ENCODE peak calls at places on chromosomes 2 and 18, in five cellular contexts. One of them, this sample, is unnamed.

GRCh38 chr2:203510941-203511305 is 24.2 kb downstream of the RAPH1 start:
- DNase-seq in A549: no peak
- DNase-seq in mammary epithelial cell: no peak
- DNase-seq in AG10803: no peak
- DNase-seq in lower lobe of right lung: no peak
- DNase-seq in this sample: no peak

GRCh38 chr2:68693947-68694346 is 40.7 kb upstream of the ARHGAP25 start:
- DNase-seq in A549: no peak
- DNase-seq in mammary epithelial cell: no peak
- DNase-seq in AG10803: no peak
- DNase-seq in lower lobe of right lung: no peak
- DNase-seq in this sample: no peak

GRCh38 chr2:88481937-88482336 is 29.4 kb upstream of the FOXI3 start:
- DNase-seq in A549: peak; percentile 51
- DNase-seq in mammary epithelial cell: peak; percentile 49
- DNase-seq in AG10803: no peak
- DNase-seq in lower lobe of right lung: no peak
- DNase-seq in this sample: no peak

GRCh38 chr2:211730215-211730614 is 808.4 kb downstream of the ERBB4 start:
- DNase-seq in A549: no peak
- DNase-seq in mammary epithelial cell: no peak
- DNase-seq in AG10803: no peak
- DNase-seq in lower lobe of right lung: no peak
- DNase-seq in this sample: no peak

GRCh38 chr18:7608798-7609197 is 41.7 kb downstream of the PTPRM start:
- DNase-seq in A549: no peak
- DNase-seq in mammary epithelial cell: no peak
- DNase-seq in AG10803: peak; percentile 83
- DNase-seq in lower lobe of right lung: no peak
- DNase-seq in this sample: no peak

GRCh38 chr2:63486861-63487290 is 101.4 kb downstream of the WDPCP start:
- DNase-seq in A549: peak; percentile 16
- DNase-seq in mammary epithelial cell: no peak
- DNase-seq in AG10803: no peak
- DNase-seq in lower lobe of right lung: no peak
- DNase-seq in this sample: no peak

GRCh38 chr18:58218111-58218510 is 174.1 kb downstream of the NEDD4L start:
- DNase-seq in A549: peak; percentile 42
- DNase-seq in mammary epithelial cell: peak; percentile 77
- DNase-seq in AG10803: peak; percentile 54
- DNase-seq in lower lobe of right lung: no peak
- DNase-seq in this sample: no peak

GRCh38 chr2:42053791-42054656 is 6.2 kb downstream of the PKDCC start:
- DNase-seq in A549: no peak
- DNase-seq in mammary epithelial cell: no peak
- DNase-seq in AG10803: no peak
- DNase-seq in lower lobe of right lung: no peak
- DNase-seq in this sample: no peak

GRCh38 chr2:160221391-160222276 is 21.6 kb upstream of the ITGB6 start:
- DNase-seq in A549: peak; percentile 91
- DNase-seq in mammary epithelial cell: peak; percentile 77
- DNase-seq in AG10803: peak; percentile 91
- DNase-seq in lower lobe of right lung: peak; percentile 86
- DNase-seq in this sample: peak; percentile 40

GRCh38 chr2:53765749-53766148 is 1.9 kb upstream of the CHAC2 start:
- DNase-seq in A549: no peak
- DNase-seq in mammary epithelial cell: no peak
- DNase-seq in AG10803: no peak
- DNase-seq in lower lobe of right lung: no peak
- DNase-seq in this sample: no peak

GRCh38 chr2:53769318-53769945 is 1.8 kb downstream of the CHAC2 start:
- DNase-seq in A549: no peak
- DNase-seq in mammary epithelial cell: no peak
- DNase-seq in AG10803: no peak
- DNase-seq in lower lobe of right lung: no peak
- DNase-seq in this sample: no peak

GRCh38 chr2:53768233-53768542 is 584 bp downstream of the CHAC2 start:
- DNase-seq in A549: no peak
- DNase-seq in mammary epithelial cell: no peak
- DNase-seq in AG10803: peak; percentile 33
- DNase-seq in lower lobe of right lung: no peak
- DNase-seq in this sample: no peak

GRCh38 chr2:53770264-53770663 is 2.7 kb downstream of the CHAC2 start:
- DNase-seq in A549: peak; percentile 23
- DNase-seq in mammary epithelial cell: peak; percentile 65
- DNase-seq in AG10803: no peak
- DNase-seq in lower lobe of right lung: no peak
- DNase-seq in this sample: no peak

DNA sequence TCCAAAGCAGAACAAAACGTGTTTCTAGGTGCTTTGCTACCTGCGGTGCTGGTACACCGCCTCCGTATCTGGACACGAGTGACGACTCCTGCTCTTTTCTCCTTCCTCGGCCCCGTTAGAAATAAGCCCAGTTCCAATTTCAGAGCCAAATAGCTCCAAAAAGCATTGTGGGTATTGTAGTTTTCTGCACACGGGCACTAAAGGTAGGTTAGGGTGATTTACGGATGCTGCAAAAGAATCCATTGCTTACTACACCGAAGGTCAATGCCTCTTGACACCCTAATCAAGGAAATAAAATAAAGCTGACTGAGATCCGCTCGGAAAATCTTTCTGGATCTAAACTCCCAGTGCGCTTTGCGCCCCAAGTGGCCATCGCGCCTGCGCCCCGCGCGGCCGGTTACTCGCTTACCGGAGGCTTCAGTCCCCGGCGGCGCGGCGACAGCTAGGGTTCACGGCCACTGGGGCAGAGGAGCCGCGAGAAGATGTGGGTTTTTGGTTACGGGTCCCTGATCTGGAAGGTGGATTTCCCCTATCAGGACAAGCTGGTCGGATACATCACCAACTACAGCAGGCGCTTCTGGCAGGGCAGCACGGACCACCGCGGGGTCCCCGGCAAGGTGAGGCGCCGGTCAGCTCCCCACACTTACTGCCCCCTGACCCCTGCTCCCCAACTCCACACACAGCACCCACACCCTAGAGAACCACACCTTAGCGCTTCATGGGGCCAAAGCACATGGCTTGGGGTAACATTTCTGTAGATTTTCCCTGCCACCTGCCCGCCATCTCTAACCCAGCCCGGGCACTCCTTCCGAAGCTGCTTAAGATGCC is at the start of gene CHAC2:
- DNase-seq in A549: peak; percentile 91
- DNase-seq in mammary epithelial cell: peak; percentile 82
- DNase-seq in AG10803: peak; percentile 71
- DNase-seq in lower lobe of right lung: peak; percentile 93
- DNase-seq in this sample: no peak
- TF ChIP-seq CTCF in A549: no peak
- TF ChIP-seq CTCF in mammary epithelial cell: peak; percentile 47
- TF ChIP-seq CTCF in AG10803: peak; percentile 45
- TF ChIP-seq CTCF in lower lobe of right lung: peak; percentile 56
- TF ChIP-seq CTCF in this sample: peak; percentile 50

DNA sequence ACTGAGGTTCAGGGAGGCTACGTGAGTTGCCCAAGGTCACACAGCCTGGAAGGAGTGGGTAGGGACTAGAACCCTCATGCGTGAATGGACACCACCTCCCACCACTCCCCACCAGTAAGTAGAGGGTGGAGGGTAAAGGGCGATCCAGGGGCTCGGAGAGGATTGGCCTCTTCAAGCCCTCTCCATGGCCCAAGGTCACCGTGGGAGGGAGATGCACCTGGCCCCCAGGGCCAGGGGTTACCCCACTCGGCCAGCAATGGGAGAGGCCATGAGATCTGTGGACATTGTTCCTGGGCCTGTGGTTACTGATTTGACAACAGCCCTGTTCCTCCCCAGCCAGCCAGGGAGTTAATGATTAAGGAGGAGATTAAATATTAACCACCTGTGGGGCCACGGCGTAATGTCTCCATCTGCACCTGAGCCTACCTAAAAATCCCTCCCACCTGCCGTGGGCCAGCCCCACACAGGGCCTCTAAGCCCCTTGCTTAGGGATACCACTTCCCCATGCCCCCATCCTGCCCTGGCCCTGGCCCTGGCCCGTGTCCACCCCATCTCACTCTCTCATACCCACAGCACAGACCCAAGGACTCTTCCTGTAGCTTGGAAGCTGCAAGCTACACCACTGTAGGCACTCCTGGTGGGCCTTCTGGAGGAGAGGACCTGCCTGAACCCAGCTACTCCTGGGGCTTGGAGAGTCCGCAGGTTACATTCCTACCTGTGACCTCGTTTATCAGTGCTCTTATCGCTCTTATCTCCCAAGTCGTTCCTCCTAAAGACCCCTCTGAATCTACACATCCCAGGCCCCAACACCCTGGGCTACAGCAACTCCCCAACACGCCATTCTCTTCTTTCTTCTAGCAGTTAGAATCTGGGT is 32.2 kb downstream of the ZFP36L2 start:
- DNase-seq in A549: peak; percentile 85
- DNase-seq in mammary epithelial cell: no peak
- DNase-seq in AG10803: no peak
- DNase-seq in lower lobe of right lung: peak; percentile 56
- DNase-seq in this sample: no peak
- H3K4me3 ChIP-seq in A549: peak overlapping the region; percentile 11
- H3K4me3 ChIP-seq in mammary epithelial cell: no peak overlapping the region
- H3K4me3 ChIP-seq in AG10803: no peak overlapping the region
- H3K4me3 ChIP-seq in lower lobe of right lung: peak overlapping the region; percentile 6
- H3K4me3 ChIP-seq in this sample: no peak overlapping the region

GRCh38 chr18:9894454-9895068 is 8.8 kb downstream of the TXNDC2 start:
- DNase-seq in A549: no peak
- DNase-seq in mammary epithelial cell: no peak
- DNase-seq in AG10803: no peak
- DNase-seq in lower lobe of right lung: no peak
- DNase-seq in this sample: no peak
- TF ChIP-seq CTCF in A549: no peak
- TF ChIP-seq CTCF in mammary epithelial cell: no peak
- TF ChIP-seq CTCF in AG10803: no peak
- TF ChIP-seq CTCF in lower lobe of right lung: no peak
- TF ChIP-seq CTCF in this sample: no peak

GRCh38 chr2:65452150-65452895 is 19.9 kb upstream of the SPRED2 start:
- DNase-seq in A549: no peak
- DNase-seq in mammary epithelial cell: peak; percentile 79
- DNase-seq in AG10803: no peak
- DNase-seq in lower lobe of right lung: no peak
- DNase-seq in this sample: no peak

GRCh38 chr2:65453916-65454315 is 21.5 kb upstream of the SPRED2 start:
- DNase-seq in A549: no peak
- DNase-seq in mammary epithelial cell: peak; percentile 55
- DNase-seq in AG10803: peak; percentile 66
- DNase-seq in lower lobe of right lung: no peak
- DNase-seq in this sample: no peak

GRCh38 chr2:65456886-65457285 is 24.5 kb upstream of the SPRED2 start:
- DNase-seq in A549: no peak
- DNase-seq in mammary epithelial cell: peak; percentile 65
- DNase-seq in AG10803: no peak
- DNase-seq in lower lobe of right lung: no peak
- DNase-seq in this sample: no peak

GRCh38 chr2:65458999-65459398 is 26.6 kb upstream of the SPRED2 start:
- DNase-seq in A549: no peak
- DNase-seq in mammary epithelial cell: no peak
- DNase-seq in AG10803: no peak
- DNase-seq in lower lobe of right lung: no peak
- DNase-seq in this sample: no peak

DNA sequence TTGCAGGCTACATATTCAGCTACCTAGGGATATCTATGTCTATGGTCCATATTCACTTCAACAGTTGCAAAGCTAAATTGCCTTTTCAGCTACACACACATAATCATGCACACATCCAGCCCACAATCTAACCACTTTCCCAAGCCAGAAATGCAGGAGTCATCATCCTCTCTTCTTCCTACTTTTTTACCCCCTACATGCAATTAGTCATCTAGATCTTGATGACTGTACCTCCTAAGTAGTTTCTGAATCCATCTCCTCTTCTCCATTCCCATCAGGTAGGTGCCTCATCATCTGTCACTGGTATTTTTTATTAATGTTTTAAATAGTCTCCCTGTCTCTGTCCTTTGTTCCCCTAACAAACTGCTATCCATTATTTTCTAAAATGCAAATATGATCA is 23.7 kb upstream of the SPRED2 start:
- DNase-seq in A549: no peak
- DNase-seq in mammary epithelial cell: peak; percentile 92
- DNase-seq in AG10803: peak; percentile 70
- DNase-seq in lower lobe of right lung: no peak
- DNase-seq in this sample: no peak
- H3K4me3 ChIP-seq in A549: no peak overlapping the region
- H3K4me3 ChIP-seq in mammary epithelial cell: no peak overlapping the region
- H3K4me3 ChIP-seq in AG10803: no peak overlapping the region
- H3K4me3 ChIP-seq in lower lobe of right lung: no peak overlapping the region
- H3K4me3 ChIP-seq in this sample: no peak overlapping the region

GRCh38 chr2:108612153-108612513 is 77.9 kb downstream of the LIMS1 start:
- DNase-seq in A549: no peak
- DNase-seq in mammary epithelial cell: peak; percentile 95
- DNase-seq in AG10803: peak; percentile 29
- DNase-seq in lower lobe of right lung: peak; percentile 66
- DNase-seq in this sample: no peak

GRCh38 chr2:108604196-108604595 is 69.9 kb downstream of the LIMS1 start:
- DNase-seq in A549: no peak
- DNase-seq in mammary epithelial cell: no peak
- DNase-seq in AG10803: no peak
- DNase-seq in lower lobe of right lung: no peak
- DNase-seq in this sample: no peak

GRCh38 chr2:108611021-108611420 is 76.8 kb downstream of the LIMS1 start:
- DNase-seq in A549: no peak
- DNase-seq in mammary epithelial cell: no peak
- DNase-seq in AG10803: no peak
- DNase-seq in lower lobe of right lung: no peak
- DNase-seq in this sample: no peak

GRCh38 chr2:108605947-108606346 is 71.7 kb downstream of the LIMS1 start:
- DNase-seq in A549: no peak
- DNase-seq in mammary epithelial cell: no peak
- DNase-seq in AG10803: no peak
- DNase-seq in lower lobe of right lung: no peak
- DNase-seq in this sample: no peak

DNA sequence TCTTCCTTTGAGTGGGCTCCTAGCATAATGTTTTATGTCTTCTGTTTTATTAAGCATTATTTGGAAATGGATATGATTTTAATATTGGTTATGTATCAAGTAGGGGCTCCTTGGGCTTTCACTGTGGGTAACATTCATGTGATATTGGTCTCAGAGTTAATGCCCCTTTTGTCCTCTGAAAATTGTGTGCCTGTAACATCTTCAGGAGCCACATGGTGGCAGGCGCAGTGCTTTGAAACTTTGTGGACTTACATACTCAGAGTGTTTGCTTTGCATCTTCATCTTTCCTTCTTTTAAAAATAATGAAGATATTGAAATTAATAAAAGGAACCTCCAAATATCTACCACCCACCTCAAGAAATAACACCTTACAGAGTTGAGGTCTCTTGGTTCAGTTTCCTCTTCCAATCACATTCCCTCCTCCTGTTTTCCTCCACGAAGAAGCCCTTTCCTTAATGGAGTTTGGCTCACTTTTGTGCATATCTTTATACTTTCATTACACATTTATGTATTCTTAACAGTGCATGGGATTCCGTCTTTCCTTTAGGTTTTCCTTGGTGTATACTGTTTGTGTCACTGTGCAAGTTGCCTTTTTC is 73.5 kb downstream of the LIMS1 start:
- DNase-seq in A549: peak; percentile 47
- DNase-seq in mammary epithelial cell: no peak
- DNase-seq in AG10803: peak; percentile 31
- DNase-seq in lower lobe of right lung: peak; percentile 64
- DNase-seq in this sample: no peak
- TF ChIP-seq CTCF in A549: peak; percentile 55
- TF ChIP-seq CTCF in mammary epithelial cell: peak; percentile 68
- TF ChIP-seq CTCF in AG10803: peak; percentile 67
- TF ChIP-seq CTCF in lower lobe of right lung: peak; percentile 57
- TF ChIP-seq CTCF in this sample: peak; percentile 50

This sample was measured in AG09309.